ENCODE peak calls at places on chromosome 10, in five cellular contexts. M is AG04450, X is adrenal gland, D is cardiac fibroblast, G is MCF 10A. C is an unnamed sample.

GRCh38 chr10:3807221-3807927 is 22.4 kb upstream of the KLF6 start:
- DNase-seq in G (no peak), M (no peak), D (no peak), X (no peak), C (no peak)

GRCh38 chr10:97062484-97062883 is 123.3 kb downstream of the SLIT1 start:
- DNase-seq in M (no peak), G (no peak), D (no peak), X (no peak), C (no peak)

GRCh38 chr10:63375458-63375857 is 90.3 kb downstream of the JMJD1C start:
- DNase-seq in D (peak), X (no peak), G (peak), M (no peak), C (no peak)

GRCh38 chr10:118259288-118259906 is 82.7 kb downstream of the FAM204A start:
- DNase-seq in X (peak), D (peak), M (no peak), G (peak), C (no peak)

GRCh38 chr10:32982911-32983310 is 24.9 kb upstream of the ITGB1 start:
- DNase-seq in M (no peak), G (no peak), X (no peak), D (peak), C (no peak)

GRCh38 chr10:8369666-8370065 is 315.2 kb downstream of the GATA3 start:
- DNase-seq in M (no peak), D (peak), G (peak), X (no peak), C (no peak)

GRCh38 chr10:62133618-62134017 is 135.0 kb downstream of the RTKN2 start:
- DNase-seq in M (no peak), D (no peak), G (no peak), X (no peak), C (no peak)

GRCh38 chr10:131804551-131805295 is 96.1 kb upstream of the PPP2R2D start:
- DNase-seq in G (no peak), D (no peak), X (no peak), M (no peak), C (no peak)

GRCh38 chr10:95628786-95629185 is 27.7 kb downstream of the ALDH18A1 start:
- DNase-seq in X (no peak), G (peak), D (no peak), M (no peak), C (no peak)

GRCh38 chr10:484925-485661 is 204.4 kb downstream of the DIP2C start:
- DNase-seq in M (no peak), X (no peak), D (no peak), G (no peak), C (no peak)

GRCh38 chr10:42850931-42851330 is 68.3 kb downstream of the BMS1 start:
- DNase-seq in M (no peak), D (peak), G (no peak), X (no peak), C (no peak)

GRCh38 chr10:117823980-117824379 is 222.8 kb downstream of the RAB11FIP2 start:
- DNase-seq in X (no peak), M (no peak), D (no peak), G (no peak), C (no peak)

GRCh38 chr10:63267414-63268138 is 134.4 kb downstream of the NRBF2 start:
- DNase-seq in D (peak), M (peak), G (peak), X (peak), C (peak)

GRCh38 chr10:116056445-116057293 is 216.3 kb downstream of the GFRA1 start:
- DNase-seq in X (no peak), G (peak), D (no peak), M (no peak), C (no peak)

GRCh38 chr10:75899816-75900357 is 468.5 kb downstream of the LRMDA start:
- DNase-seq in X (no peak), M (no peak), G (no peak), D (no peak), C (no peak)

GRCh38 chr10:52567247-52567580 is 205.4 kb downstream of the MBL2 start:
- DNase-seq in X (no peak), G (no peak), D (no peak), M (no peak), C (no peak)
- TF ChIP-seq CTCF in X (no peak), G (no peak), D (no peak), M (no peak), C (no peak)

GRCh38 chr10:59844436-59844835 is 61.9 kb downstream of the CCDC6 start:
- DNase-seq in M (no peak), D (no peak), G (no peak), X (no peak), C (no peak)

GRCh38 chr10:59847326-59847725 is 59.0 kb downstream of the CCDC6 start:
- DNase-seq in G (no peak), M (no peak), X (no peak), D (no peak), C (no peak)

GRCh38 chr10:59847888-59848287 is 58.5 kb downstream of the CCDC6 start:
- DNase-seq in M (no peak), X (no peak), D (no peak), G (no peak), C (no peak)

GRCh38 chr10:59839576-59839975 is 66.8 kb downstream of the CCDC6 start:
- DNase-seq in G (peak), D (peak), X (no peak), M (peak), C (no peak)

DNA sequence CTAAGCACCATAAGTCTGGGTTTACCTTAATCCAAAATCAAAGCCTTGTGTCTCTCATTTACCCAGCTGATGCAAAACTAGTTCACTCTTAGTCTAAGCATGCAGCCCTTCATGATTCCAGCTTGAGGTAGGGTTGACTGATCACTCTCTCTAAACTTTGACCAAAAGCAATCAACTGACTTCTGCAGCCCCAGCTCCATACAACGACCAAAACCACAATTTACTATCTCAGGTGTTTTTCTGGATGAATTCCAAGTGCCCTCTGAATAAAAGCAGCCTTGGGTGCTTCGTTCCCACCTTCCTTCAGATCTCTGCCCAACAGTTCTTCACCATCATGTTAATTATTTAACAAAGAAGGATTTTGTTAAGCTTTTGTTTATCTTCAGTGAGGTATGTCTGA is 62.6 kb downstream of the CCDC6 start:
- DNase-seq in M (no peak), G (no peak), D (no peak), X (no peak), C (no peak)
- TF ChIP-seq CTCF in M (no peak), G (no peak), D (no peak), X (no peak), C (no peak)

GRCh38 chr10:48316236-48316635 is 9.8 kb downstream of the MAPK8 start:
- DNase-seq in M (no peak), G (no peak), D (no peak), X (no peak), C (no peak)

GRCh38 chr10:48322017-48322416 is 15.5 kb downstream of the MAPK8 start:
- DNase-seq in M (no peak), D (no peak), X (no peak), G (no peak), C (no peak)

GRCh38 chr10:48314107-48314506 is 7.6 kb downstream of the MAPK8 start:
- DNase-seq in M (no peak), D (no peak), X (no peak), G (no peak), C (no peak)

DNA sequence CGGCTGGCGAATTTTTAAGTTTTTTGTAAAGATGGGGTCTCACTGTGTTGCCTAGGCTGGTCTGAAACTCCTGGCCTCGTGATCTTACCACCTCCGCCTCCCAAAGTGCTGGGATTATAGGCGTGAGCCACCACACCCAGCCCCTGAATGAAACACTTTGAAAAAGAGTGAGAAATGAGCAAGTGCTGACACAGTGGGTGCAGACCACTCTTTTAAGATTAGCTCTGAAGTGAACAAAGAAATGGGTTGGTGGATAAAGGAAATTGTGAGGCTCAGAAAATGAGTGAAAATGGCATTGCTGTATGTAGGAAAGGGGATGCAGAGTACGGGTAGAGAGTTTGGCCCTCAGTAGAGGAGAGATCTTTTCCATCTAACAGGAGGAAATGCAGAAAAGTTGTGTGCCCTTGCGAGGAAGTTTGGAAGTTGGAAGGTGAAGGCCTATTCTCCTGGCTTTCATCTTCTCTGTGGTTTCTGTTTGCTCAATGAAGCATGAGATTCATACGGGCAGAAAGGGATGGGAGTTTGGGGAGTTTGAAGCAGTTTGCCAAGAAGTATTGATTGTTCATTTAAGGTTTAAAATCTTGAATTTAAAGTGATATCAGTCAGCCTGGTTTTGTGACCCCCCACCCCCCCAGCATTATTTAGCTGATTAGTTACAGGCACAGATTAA is 11.0 kb downstream of the MAPK8 start:
- DNase-seq in X (no peak), G (no peak), D (no peak), M (no peak), C (no peak)
- TF ChIP-seq CTCF in X (no peak), G (no peak), D (no peak), M (no peak), C (no peak)

GRCh38 chr10:93416824-93417223 is 65.3 kb downstream of the MYOF start:
- DNase-seq in G (no peak), D (no peak), X (no peak), M (no peak), C (no peak)

GRCh38 chr10:93417264-93417663 is 64.9 kb downstream of the MYOF start:
- DNase-seq in D (no peak), G (no peak), X (no peak), M (no peak), C (no peak)

GRCh38 chr10:93413252-93413689 is 68.9 kb downstream of the MYOF start:
- DNase-seq in X (peak), M (no peak), G (no peak), D (peak), C (no peak)

GRCh38 chr10:93417886-93418285 is 64.2 kb downstream of the MYOF start:
- DNase-seq in D (no peak), M (no peak), X (no peak), G (no peak), C (no peak)

DNA sequence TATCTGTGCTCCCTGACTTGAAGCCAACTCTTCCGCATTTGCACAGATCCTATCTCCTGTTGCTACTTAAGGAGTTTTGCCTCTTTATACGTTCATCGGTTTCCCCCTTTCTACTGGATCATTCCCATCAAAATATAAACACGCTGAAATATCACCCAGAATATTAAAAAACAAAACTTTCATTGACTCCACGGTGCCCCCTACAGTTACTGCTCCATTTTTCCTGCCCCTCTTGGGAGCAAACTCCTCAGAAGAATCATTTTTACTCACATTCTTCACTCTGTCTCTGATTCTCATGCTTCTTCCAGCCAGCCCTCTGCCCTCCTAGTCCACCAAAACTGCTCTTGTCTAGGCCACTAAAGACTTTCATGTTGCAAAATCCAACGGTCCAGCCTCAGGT is 66.4 kb downstream of the MYOF start:
- DNase-seq in X (no peak), M (no peak), G (no peak), D (peak), C (no peak)
- TF ChIP-seq CTCF in X (no peak), M (peak), G (no peak), D (peak), C (peak)

GRCh38 chr10:123451607-123452245 is 214.4 kb upstream of the GPR26 start:
- DNase-seq in D (no peak), X (no peak), G (no peak), M (no peak), C (no peak)
- TF ChIP-seq CTCF in D (no peak), X (no peak), G (no peak), M (no peak), C (no peak)